ENCODE peak calls at places on chromosomes 12 and 14, in nine cellular contexts. S is putamen; E is GM12892; M is naive thymus-derived CD4-positive, alpha-beta T cell; J is H4; O is KG1; R is cardiac muscle cell; N is stimulated activated CD8-positive, alpha-beta memory T cell treated with anti-CD3 and anti-CD28 coated beads, Interleukin-15, amount 100 ng/mL, for 24 hours; F is hippocampal formation. K is an unnamed sample.

GRCh38 chr12:15774819-15775218 is 14.4 kb downstream of the EPS8 start:
- DNase-seq in S (no peak), E (no peak), M (no peak), J (no peak), O (no peak), R (no peak), N (no peak), F (no peak), K (no peak)

GRCh38 chr12:1629338-1630080 is 478 bp downstream of the WNT5B start:
- DNase-seq in S (no peak), E (peak; percentile 39), M (no peak), J (no peak), O (no peak), R (peak; percentile 38), N (no peak), F (no peak), K (no peak)

GRCh38 chr12:90090929-90091651 is 382.5 kb upstream of the ATP2B1 start:
- DNase-seq in S (peak; percentile 53), E (no peak), M (no peak), J (peak; percentile 93), O (no peak), R (peak; percentile 61), N (no peak), F (no peak), K (no peak)

GRCh38 chr14:23379331-23380196 is 2.7 kb downstream of the CMTM5 start:
- DNase-seq in S (peak; percentile 26), E (peak; percentile 82), M (peak; percentile 77), J (peak; percentile 24), O (peak; percentile 1), R (peak; percentile 86), N (peak; percentile 38), F (no peak), K (peak; percentile 50)

GRCh38 chr14:55851301-55851700 is 266.9 kb upstream of the PELI2 start:
- DNase-seq in S (no peak), E (no peak), M (no peak), J (no peak), O (no peak), R (no peak), N (no peak), F (peak; percentile 38), K (peak; percentile 18)

GRCh38 chr12:98053202-98053601 is 462.2 kb upstream of the TMPO start:
- DNase-seq in S (no peak), E (no peak), M (no peak), J (no peak), O (no peak), R (no peak), N (no peak), F (no peak), K (no peak)

GRCh38 chr14:61511558-61511924 is 183.8 kb upstream of the HIF1A start:
- DNase-seq in S (peak; percentile 83), E (no peak), M (peak; percentile 30), J (no peak), O (no peak), R (no peak), N (no peak), F (no peak), K (no peak)

GRCh38 chr14:30572237-30572636 is 13.3 kb downstream of the G2E3 start:
- DNase-seq in S (no peak), E (no peak), M (no peak), J (no peak), O (no peak), R (no peak), N (no peak), F (no peak), K (no peak)

GRCh38 chr14:102525213-102526143 is 15.9 kb upstream of the ANKRD9 start:
- DNase-seq in S (no peak), E (no peak), M (peak; percentile 42), J (peak; percentile 65), O (peak; percentile 42), R (no peak), N (no peak), F (no peak), K (no peak)

GRCh38 chr14:38994721-38995120 is 108.3 kb downstream of the SEC23A start:
- DNase-seq in S (no peak), E (no peak), M (no peak), J (no peak), O (no peak), R (no peak), N (no peak), F (no peak), K (peak; percentile 25)

GRCh38 chr14:70987042-70987441 is 79.8 kb downstream of the PCNX1 start:
- DNase-seq in S (no peak), E (no peak), M (no peak), J (no peak), O (no peak), R (no peak), N (no peak), F (no peak), K (no peak)

GRCh38 chr14:94796278-94796677 is 26.4 kb upstream of the GSC start:
- DNase-seq in S (no peak), E (no peak), M (no peak), J (no peak), O (no peak), R (no peak), N (no peak), F (no peak), K (no peak)

GRCh38 chr14:21063479-21063878 is 5.9 kb downstream of the RNASE8 start:
- DNase-seq in S (no peak), E (no peak), M (no peak), J (peak; percentile 39), O (no peak), R (no peak), N (no peak), F (no peak), K (no peak)

GRCh38 chr14:68910540-68910939 is 68.6 kb downstream of the ACTN1 start:
- DNase-seq in S (peak; percentile 33), E (no peak), M (no peak), J (no peak), O (no peak), R (no peak), N (no peak), F (no peak), K (no peak)

GRCh38 chr14:34797747-34798583 is 77.2 kb downstream of the BAZ1A start:
- DNase-seq in S (no peak), E (no peak), M (no peak), J (peak; percentile 7), O (no peak), R (no peak), N (no peak), F (no peak), K (no peak)

GRCh38 chr14:92122351-92122677 is 545 bp downstream of the CPSF2 start:
- DNase-seq in S (no peak), E (peak; percentile 16), M (no peak), J (no peak), O (no peak), R (peak; percentile 61), N (no peak), F (peak; percentile 40), K (peak; percentile 31)

GRCh38 chr12:94603434-94604068 is 46.8 kb downstream of the TMCC3 start:
- DNase-seq in S (no peak), E (no peak), M (peak; percentile 32), J (no peak), O (peak; percentile 37), R (peak; percentile 37), N (peak; percentile 16), F (no peak), K (no peak)

GRCh38 chr12:109182041-109182839 is 65.9 kb downstream of the ACACB start:
- DNase-seq in S (peak; percentile 31), E (no peak), M (no peak), J (no peak), O (no peak), R (no peak), N (no peak), F (no peak), K (peak; percentile 62)

GRCh38 chr12:107967170-107967569 is 161.9 kb upstream of the WSCD2 start:
- DNase-seq in S (no peak), E (no peak), M (no peak), J (peak; percentile 65), O (no peak), R (no peak), N (no peak), F (no peak), K (no peak)

K was measured in globus pallidus.